ENCODE peak calls at places on chromosomes 4 and X, in four cellular contexts. U is HEK293T; F is activated CD4-positive, CD25-positive, alpha-beta regulatory T cell; K is CD8-positive, alpha-beta T cell. N is an unnamed sample.

GRCh38 chr4:65383589-65384305 is 286.5 kb downstream of the EPHA5 start:
- DNase-seq in U (no peak), F (no peak), K (no peak), N (no peak)

GRCh38 chrX:39948564-39948963 is 149.2 kb downstream of the BCOR start:
- DNase-seq in K (no peak), F (no peak), U (no peak), N (no peak)

GRCh38 chr4:53314257-53314656 is 51.6 kb downstream of the SCFD2 start:
- DNase-seq in F (no peak), U (no peak), K (no peak), N (no peak)

GRCh38 chr4:88969271-88969670 is 87.7 kb downstream of the FAM13A start:
- DNase-seq in F (no peak), K (no peak), U (no peak), N (no peak)

GRCh38 chr4:125266901-125267601 is 47.7 kb upstream of the FAT4 start:
- DNase-seq in F (no peak), U (no peak), K (no peak), N (peak)

GRCh38 chr4:83083925-83084475 is 30.5 kb downstream of the PLAC8 start:
- DNase-seq in F (no peak), K (peak), U (peak), N (no peak)

GRCh38 chr4:15162465-15163283 is 160.4 kb downstream of the CPEB2 start:
- DNase-seq in U (no peak), F (no peak), K (no peak), N (peak)

GRCh38 chr4:25377572-25377882 is 464 bp downstream of the ANAPC4 start:
- DNase-seq in F (no peak), U (no peak), K (no peak), N (no peak)

GRCh38 chrX:119669424-119670037 is 23.4 kb downstream of the SEPTIN6 start:
- DNase-seq in U (no peak), F (no peak), K (no peak), N (peak)

GRCh38 chr4:103429283-103429682 is 231.1 kb upstream of the CENPE start:
- DNase-seq in F (no peak), U (peak), K (no peak), N (no peak)

GRCh38 chr4:162865102-162865501 is 301.6 kb downstream of the NAF1 start:
- DNase-seq in F (no peak), K (no peak), U (no peak), N (no peak)

GRCh38 chr4:158181906-158182305 is 9.1 kb upstream of the GASK1B start:
- DNase-seq in U (no peak), K (no peak), F (no peak), N (no peak)

GRCh38 chr4:106624674-106625073 is 256.1 kb upstream of the GIMD1 start:
- DNase-seq in U (no peak), K (no peak), F (no peak), N (no peak)

GRCh38 chr4:166675411-166675810 is 558.9 kb downstream of the SPOCK3 start:
- DNase-seq in F (no peak), K (no peak), U (no peak), N (peak)

GRCh38 chrX:110399497-110399896 is 40.8 kb downstream of the RTL9 start:
- DNase-seq in F (no peak), U (no peak), K (no peak), N (no peak)

GRCh38 chr4:99209671-99210070 is 9.4 kb downstream of the ADH6 start:
- DNase-seq in F (no peak), U (no peak), K (no peak), N (peak)

GRCh38 chrX:20506739-20507138 is 240.0 kb upstream of the RPS6KA3 start:
- DNase-seq in K (no peak), U (no peak), F (no peak), N (no peak)

GRCh38 chr4:41305486-41305885 is 48.8 kb downstream of the UCHL1 start:
- DNase-seq in F (no peak), U (no peak), K (no peak), N (no peak)

GRCh38 chr4:18109677-18110076 is 88.1 kb upstream of the LCORL start:
- DNase-seq in U (no peak), K (no peak), F (no peak), N (no peak)

GRCh38 chr4:83118869-83119268 is 4.3 kb upstream of the PLAC8 start:
- DNase-seq in U (no peak), F (no peak), K (no peak), N (no peak)

GRCh38 chr4:18394656-18395055 is 373.1 kb upstream of the LCORL start:
- DNase-seq in U (no peak), K (no peak), F (no peak), N (no peak)

GRCh38 chr4:57233391-57233790 is 123.2 kb upstream of the IGFBP7 start:
- DNase-seq in K (no peak), U (no peak), F (no peak), N (peak)

GRCh38 chrX:43677993-43678392 is 21.9 kb downstream of the MAOA start:
- DNase-seq in F (no peak), U (no peak), K (no peak), N (no peak)

GRCh38 chr4:15354358-15354757 is 73.5 kb upstream of the C1QTNF7 start:
- DNase-seq in K (no peak), F (no peak), U (no peak), N (no peak)

GRCh38 chr4:87543835-87544461 is 14.8 kb upstream of the SPARCL1 start:
- DNase-seq in F (no peak), K (no peak), U (peak), N (peak)

GRCh38 chrX:136711147-136711546 is 63.2 kb downstream of the CD40LG start:
- DNase-seq in U (no peak), F (no peak), K (no peak), N (peak)

GRCh38 chr4:10085828-10086505 is 30.6 kb downstream of the WDR1 start:
- DNase-seq in U (no peak), K (peak), F (no peak), N (no peak)

GRCh38 chrX:149568701-149569296 is 18.5 kb downstream of the MAGEA9B start:
- DNase-seq in F (no peak), U (no peak), K (no peak), N (no peak)

GRCh38 chr4:180669637-180670036 is 1573.6 kb upstream of the TENM3 start:
- DNase-seq in U (no peak), F (no peak), K (no peak), N (no peak)

GRCh38 chr4:73585345-73585744 is 34.9 kb downstream of the RASSF6 start:
- DNase-seq in U (no peak), K (no peak), F (no peak), N (no peak)

GRCh38 chr4:5618051-5619010 is 90.0 kb downstream of the EVC2 start:
- DNase-seq in F (no peak), U (no peak), K (no peak), N (no peak)

GRCh38 chrX:72100824-72101351 is 30.8 kb downstream of the RTL5 start:
- DNase-seq in U (no peak), F (peak), K (peak), N (no peak)

GRCh38 chrX:42821803-42822443 is 44.0 kb upstream of the PPP1R2C start:
- DNase-seq in U (no peak), K (no peak), F (no peak), N (no peak)

GRCh38 chr4:108492816-108493595 is 127.4 kb upstream of the RPL34 start:
- DNase-seq in K (no peak), U (peak), F (no peak), N (no peak)

GRCh38 chrX:44949125-44949524 is 76.1 kb downstream of the KDM6A start:
- DNase-seq in F (no peak), U (no peak), K (no peak), N (no peak)

GRCh38 chr4:16443504-16444088 is 217.3 kb upstream of the TAPT1 start:
- DNase-seq in K (no peak), U (peak), F (no peak), N (peak)

GRCh38 chr4:183012862-183013855 is 85.9 kb upstream of the WWC2 start:
- DNase-seq in U (no peak), K (no peak), F (no peak), N (no peak)

GRCh38 chrX:150225266-150225665 is 137.9 kb upstream of the MAMLD1 start:
- DNase-seq in U (no peak), K (no peak), F (no peak), N (no peak)

N was measured in hepatic stellate cell.